ENCODE peak calls at places on chromosomes 13 and 19, in seven cellular contexts. Q is HCT116; Z is astrocyte of the spinal cord; T is mammary epithelial cell; D is CD4-positive, CD25-positive, alpha-beta regulatory T cell; G is memory B cell; N is T47D. K is an unnamed sample.

GRCh38 chr19:18304496-18305312 is 18.2 kb downstream of the LSM4 start:
- DNase-seq in Q (no peak), D (peak), Z (peak), N (no peak), G (peak), T (peak), K (peak)

GRCh38 chr19:39171479-39172465 is 25.0 kb upstream of the NCCRP1 start:
- DNase-seq in D (no peak), N (no peak), Q (no peak), Z (peak), T (no peak), G (no peak), K (no peak)

GRCh38 chr13:80040977-80041310 is 300.0 kb downstream of the SPRY2 start:
- DNase-seq in T (no peak), Z (no peak), N (no peak), D (no peak), G (no peak), Q (no peak), K (no peak)

GRCh38 chr19:42066075-42066754 is 3.8 kb downstream of the GRIK5 start:
- DNase-seq in D (peak), N (peak), T (no peak), G (no peak), Q (no peak), Z (no peak), K (no peak)

GRCh38 chr13:26759907-26760834 is at the start of gene GPR12:
- DNase-seq in Z (peak), T (no peak), G (no peak), N (peak), Q (no peak), D (no peak), K (no peak)

GRCh38 chr19:15563325-15563794 is 51.7 kb upstream of the CYP4F8 start:
- DNase-seq in G (no peak), Q (no peak), Z (no peak), N (no peak), D (no peak), T (peak), K (no peak)

GRCh38 chr19:9709305-9709704 is 34.4 kb upstream of the ZNF562 start:
- DNase-seq in Q (no peak), G (no peak), D (no peak), T (no peak), Z (no peak), N (no peak), K (no peak)

GRCh38 chr19:34172661-34173144 is 399 bp downstream of the LSM14A start:
- DNase-seq in N (no peak), G (peak), D (no peak), T (no peak), Z (peak), Q (no peak), K (no peak)

GRCh38 chr19:44718441-44719261 is 19.7 kb downstream of the CEACAM16 start:
- DNase-seq in T (no peak), D (no peak), Q (no peak), N (no peak), G (no peak), Z (peak), K (no peak)

GRCh38 chr19:55624109-55625003 is at the start of gene ZNF784:
- DNase-seq in D (peak), Z (peak), T (peak), N (peak), Q (peak), G (peak), K (peak)

GRCh38 chr13:40518481-40518882 is 148.0 kb downstream of the FOXO1 start:
- DNase-seq in Z (no peak), N (no peak), G (no peak), Q (no peak), T (peak), D (peak), K (no peak)

GRCh38 chr13:99501952-99502310 is 659 bp downstream of the TM9SF2 start:
- DNase-seq in Z (no peak), N (no peak), D (peak), T (peak), G (no peak), Q (no peak), K (no peak)

GRCh38 chr19:10858204-10858828 is 10.1 kb downstream of the C19orf38 start:
- DNase-seq in Z (no peak), G (no peak), D (peak), Q (no peak), N (no peak), T (no peak), K (peak)

GRCh38 chr13:33236021-33236420 is 49.5 kb downstream of the STARD13 start:
- DNase-seq in Q (no peak), N (no peak), Z (peak), D (no peak), T (no peak), G (no peak), K (no peak)

GRCh38 chr19:48244289-48244688 is 11.4 kb downstream of the CARD8 start:
- DNase-seq in D (peak), Q (no peak), N (no peak), Z (peak), G (no peak), T (no peak), K (no peak)

GRCh38 chr19:16266586-16266942 is 58.1 kb upstream of the KLF2 start:
- DNase-seq in N (no peak), T (no peak), Q (no peak), D (peak), Z (no peak), G (no peak), K (no peak)

GRCh38 chr19:8221161-8221560 is 12.0 kb downstream of the CERS4 start:
- DNase-seq in G (no peak), D (no peak), N (no peak), Q (no peak), Z (no peak), T (no peak), K (no peak)

GRCh38 chr19:38251564-38252051 is 4.6 kb downstream of the PPP1R14A start:
- DNase-seq in T (peak), Q (no peak), N (no peak), D (no peak), G (no peak), Z (no peak), K (no peak)

GRCh38 chr19:30146346-30146745 is 204.3 kb downstream of the URI1 start:
- DNase-seq in Z (no peak), G (no peak), T (no peak), D (no peak), Q (no peak), N (no peak), K (no peak)